ENCODE peak calls at places on chromosomes 11 and 22, in eight cellular contexts. H, T, O, E, B, G, P and Z are unnamed samples.

GRCh38 chr11:1932681-1933080 is 13.2 kb downstream of the TNNT3 start:
- DNase-seq in H (no peak), T (no peak), O (no peak), E (no peak), B (no peak), G (no peak), P (no peak), Z (no peak)

GRCh38 chr11:33708970-33709369 is 8.3 kb upstream of the C11orf91 start:
- DNase-seq in H (no peak), T (no peak), O (peak), E (no peak), B (no peak), G (no peak), P (no peak), Z (no peak)

GRCh38 chr11:134045799-134046635 is 22.9 kb upstream of the JAM3 start:
- DNase-seq in H (no peak), T (no peak), O (no peak), E (no peak), B (no peak), G (no peak), P (no peak), Z (no peak)

GRCh38 chr11:18310800-18311340 is 11.1 kb downstream of the HPS5 start:
- DNase-seq in H (no peak), T (peak), O (no peak), E (peak), B (no peak), G (no peak), P (no peak), Z (no peak)

GRCh38 chr22:32589007-32589406 is 114.4 kb downstream of the FBXO7 start:
- DNase-seq in H (no peak), T (peak), O (peak), E (no peak), B (no peak), G (no peak), P (peak), Z (no peak)

GRCh38 chr11:134504146-134504905 is 92.3 kb upstream of the B3GAT1 start:
- DNase-seq in H (peak), T (no peak), O (no peak), E (no peak), B (no peak), G (no peak), P (no peak), Z (no peak)

GRCh38 chr11:26227311-26227710 is 104.6 kb upstream of the ANO3 start:
- DNase-seq in H (peak), T (no peak), O (peak), E (no peak), B (peak), G (no peak), P (no peak), Z (peak)

GRCh38 chr11:18768472-18768901 is 23.1 kb downstream of the PTPN5 start:
- DNase-seq in H (no peak), T (no peak), O (no peak), E (no peak), B (no peak), G (no peak), P (no peak), Z (no peak)

GRCh38 chr11:44861829-44862545 is 88.7 kb downstream of the TP53I11 start:
- DNase-seq in H (peak), T (peak), O (peak), E (peak), B (peak), G (no peak), P (peak), Z (peak)

GRCh38 chr11:26231252-26231661 is 100.7 kb upstream of the ANO3 start:
- DNase-seq in H (peak), T (no peak), O (peak), E (no peak), B (peak), G (no peak), P (no peak), Z (no peak)

GRCh38 chr11:33376331-33377099 is 119.3 kb downstream of the HIPK3 start:
- DNase-seq in H (no peak), T (no peak), O (no peak), E (no peak), B (no peak), G (peak), P (no peak), Z (peak)

GRCh38 chr11:76803811-76804600 is 20.9 kb downstream of the TSKU start:
- DNase-seq in H (no peak), T (no peak), O (peak), E (no peak), B (peak), G (no peak), P (no peak), Z (no peak)

GRCh38 chr11:34537636-34538035 is 24.0 kb upstream of the ELF5 start:
- DNase-seq in H (no peak), T (no peak), O (no peak), E (no peak), B (no peak), G (no peak), P (no peak), Z (no peak)

GRCh38 chr11:94557391-94557790 is 9.8 kb upstream of the PIWIL4 start:
- DNase-seq in H (no peak), T (no peak), O (peak), E (no peak), B (no peak), G (no peak), P (no peak), Z (no peak)

GRCh38 chr11:72676874-72677341 is 2.7 kb upstream of the PDE2A start:
- DNase-seq in H (peak), T (peak), O (peak), E (peak), B (peak), G (peak), P (peak), Z (no peak)

GRCh38 chr22:26568207-26568706 is 21.7 kb downstream of the TPST2 start:
- DNase-seq in H (peak), T (no peak), O (peak), E (no peak), B (no peak), G (no peak), P (no peak), Z (no peak)

GRCh38 chr11:94597896-94598295 is 30.7 kb downstream of the PIWIL4 start:
- DNase-seq in H (no peak), T (peak), O (peak), E (no peak), B (peak), G (no peak), P (no peak), Z (no peak)

GRCh38 chr11:65493367-65494176 is 5.3 kb upstream of the MALAT1 start:
- DNase-seq in H (peak), T (peak), O (peak), E (peak), B (peak), G (no peak), P (peak), Z (no peak)
- TF ChIP-seq POLR2A in H (peak), T (peak), O (peak), E (no peak), B (no peak), G (no peak), P (peak), Z (peak)

GRCh38 chr11:112826788-112827187 is 134.4 kb upstream of the NCAM1 start:
- DNase-seq in H (no peak), T (no peak), O (no peak), E (no peak), B (no peak), G (no peak), P (no peak), Z (no peak)

GRCh38 chr11:112826026-112826425 is 135.2 kb upstream of the NCAM1 start:
- DNase-seq in H (no peak), T (no peak), O (no peak), E (no peak), B (no peak), G (no peak), P (no peak), Z (no peak)

GRCh38 chr11:112828433-112828832 is 132.8 kb upstream of the NCAM1 start:
- DNase-seq in H (no peak), T (no peak), O (no peak), E (no peak), B (no peak), G (no peak), P (no peak), Z (no peak)

GRCh38 chr11:112817376-112817775 is 143.8 kb upstream of the NCAM1 start:
- DNase-seq in H (no peak), T (no peak), O (no peak), E (no peak), B (no peak), G (no peak), P (no peak), Z (no peak)

DNA sequence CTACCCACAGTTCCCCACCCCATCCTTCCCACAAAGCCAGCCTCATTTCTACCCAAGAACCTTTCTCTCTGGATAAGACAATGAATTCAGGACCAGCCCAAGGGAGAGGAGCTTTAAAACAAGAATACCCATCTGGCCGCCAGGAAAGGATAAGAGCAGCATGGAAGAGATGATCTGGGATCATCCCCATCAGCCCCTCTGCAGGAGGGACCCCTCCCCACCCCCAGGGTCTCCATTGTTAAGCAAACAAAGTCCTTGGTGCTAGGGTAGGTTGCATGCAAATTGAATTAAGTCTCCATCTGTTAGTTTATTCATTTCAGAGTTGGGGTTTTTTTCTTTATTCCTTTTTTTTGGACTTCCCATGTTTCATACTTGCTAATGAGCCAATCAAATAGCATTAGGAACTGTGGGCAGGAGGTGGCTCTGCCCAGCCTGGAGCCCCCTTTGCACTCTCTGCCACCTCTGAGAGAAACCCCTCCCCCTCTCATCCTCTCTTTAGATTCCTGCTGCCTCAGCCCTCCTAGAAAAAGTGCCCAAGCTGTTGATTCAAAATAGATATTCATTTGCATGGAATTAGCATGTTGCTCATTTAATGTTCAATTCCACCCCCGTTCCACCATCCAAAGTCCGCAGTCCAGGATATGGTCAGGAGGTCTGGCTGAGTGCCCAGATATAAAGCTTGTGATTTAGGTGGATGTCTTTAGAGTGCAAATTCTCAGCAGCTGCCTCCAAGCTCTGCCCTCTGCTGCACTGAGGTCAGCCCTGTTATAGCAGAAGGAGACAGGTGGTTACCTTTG is 138.5 kb upstream of the NCAM1 start:
- DNase-seq in H (no peak), T (no peak), O (no peak), E (no peak), B (no peak), G (peak), P (no peak), Z (no peak)
- TF ChIP-seq POLR2A in H (no peak), T (no peak), O (no peak), E (no peak), B (no peak), G (no peak), P (no peak), Z (no peak)

GRCh38 chr11:60754887-60755286 is 1.8 kb upstream of the MS4A15 start:
- DNase-seq in H (no peak), T (no peak), O (no peak), E (no peak), B (no peak), G (no peak), P (no peak), Z (no peak)
- TF ChIP-seq POLR2A in H (no peak), T (no peak), O (no peak), E (no peak), B (no peak), G (no peak), P (no peak), Z (no peak)

GRCh38 chr11:64284048-64284961 is at the start of gene BAD:
- DNase-seq in H (peak), T (peak), O (peak), E (peak), B (peak), G (peak), P (peak), Z (peak)
- TF ChIP-seq POLR2A in H (peak), T (peak), O (peak), E (no peak), B (peak), G (peak), P (peak), Z (peak)

GRCh38 chr11:66727282-66727882 is 1.6 kb downstream of the SPTBN2 start:
- DNase-seq in H (peak), T (peak), O (peak), E (peak), B (peak), G (peak), P (no peak), Z (no peak)
- TF ChIP-seq POLR2A in H (no peak), T (peak), O (no peak), E (no peak), B (peak), G (peak), P (no peak), Z (no peak)

DNA sequence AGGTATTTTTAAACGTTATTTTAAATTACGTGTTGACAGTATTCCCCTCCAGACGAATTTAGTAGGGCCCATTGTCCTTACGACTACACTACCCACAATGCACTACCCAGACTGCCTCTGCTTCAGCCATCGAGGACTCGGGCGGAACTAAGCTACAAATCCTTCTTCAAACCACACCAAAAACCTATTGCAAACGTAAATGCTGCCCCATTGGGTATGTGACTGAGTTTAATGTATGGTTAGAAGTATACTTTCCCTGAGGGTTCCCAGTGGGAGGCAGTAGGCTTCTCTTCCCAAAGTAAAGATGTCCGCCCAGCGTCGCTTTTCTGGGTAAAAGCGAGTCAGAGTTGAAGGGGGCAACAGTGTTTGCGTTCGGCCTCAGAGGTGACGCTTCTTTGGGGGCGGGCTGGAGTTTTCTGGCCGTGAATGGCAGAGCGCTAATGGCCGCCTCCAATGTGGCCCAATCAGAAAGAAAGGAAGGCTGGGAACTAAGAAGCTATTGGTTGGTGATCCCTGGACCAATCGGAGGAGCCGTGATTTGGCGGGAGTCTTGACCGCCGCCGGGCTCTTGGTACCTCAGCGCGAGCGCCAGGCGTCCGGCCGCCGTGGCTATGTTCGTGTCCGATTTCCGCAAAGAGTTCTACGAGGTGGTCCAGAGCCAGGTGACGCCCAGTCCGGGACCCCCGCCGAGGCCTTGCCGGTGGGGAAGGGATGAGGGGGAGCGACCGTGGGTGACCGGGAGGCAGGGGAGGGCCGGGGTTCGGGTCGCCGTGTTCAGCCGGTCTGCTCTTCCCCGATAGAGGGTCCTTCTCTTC is at the start of gene CDC45:
- DNase-seq in H (peak), T (peak), O (peak), E (peak), B (peak), G (peak), P (peak), Z (peak)
- TF ChIP-seq POLR2A in H (no peak), T (no peak), O (peak), E (no peak), B (no peak), G (peak), P (no peak), Z (no peak)

GRCh38 chr11:112023104-112023503 is 2.1 kb upstream of the DLAT start:
- DNase-seq in H (no peak), T (no peak), O (no peak), E (no peak), B (peak), G (no peak), P (no peak), Z (no peak)

GRCh38 chr11:112029460-112029859 is 4.3 kb downstream of the DLAT start:
- DNase-seq in H (no peak), T (no peak), O (no peak), E (no peak), B (no peak), G (no peak), P (no peak), Z (no peak)

GRCh38 chr11:112024178-112024777 is 930 bp upstream of the DLAT start:
- DNase-seq in H (no peak), T (no peak), O (no peak), E (no peak), B (no peak), G (no peak), P (no peak), Z (no peak)

GRCh38 chr11:112025682-112026081 is 474 bp downstream of the DLAT start:
- DNase-seq in H (peak), T (no peak), O (peak), E (no peak), B (peak), G (no peak), P (no peak), Z (no peak)

DNA sequence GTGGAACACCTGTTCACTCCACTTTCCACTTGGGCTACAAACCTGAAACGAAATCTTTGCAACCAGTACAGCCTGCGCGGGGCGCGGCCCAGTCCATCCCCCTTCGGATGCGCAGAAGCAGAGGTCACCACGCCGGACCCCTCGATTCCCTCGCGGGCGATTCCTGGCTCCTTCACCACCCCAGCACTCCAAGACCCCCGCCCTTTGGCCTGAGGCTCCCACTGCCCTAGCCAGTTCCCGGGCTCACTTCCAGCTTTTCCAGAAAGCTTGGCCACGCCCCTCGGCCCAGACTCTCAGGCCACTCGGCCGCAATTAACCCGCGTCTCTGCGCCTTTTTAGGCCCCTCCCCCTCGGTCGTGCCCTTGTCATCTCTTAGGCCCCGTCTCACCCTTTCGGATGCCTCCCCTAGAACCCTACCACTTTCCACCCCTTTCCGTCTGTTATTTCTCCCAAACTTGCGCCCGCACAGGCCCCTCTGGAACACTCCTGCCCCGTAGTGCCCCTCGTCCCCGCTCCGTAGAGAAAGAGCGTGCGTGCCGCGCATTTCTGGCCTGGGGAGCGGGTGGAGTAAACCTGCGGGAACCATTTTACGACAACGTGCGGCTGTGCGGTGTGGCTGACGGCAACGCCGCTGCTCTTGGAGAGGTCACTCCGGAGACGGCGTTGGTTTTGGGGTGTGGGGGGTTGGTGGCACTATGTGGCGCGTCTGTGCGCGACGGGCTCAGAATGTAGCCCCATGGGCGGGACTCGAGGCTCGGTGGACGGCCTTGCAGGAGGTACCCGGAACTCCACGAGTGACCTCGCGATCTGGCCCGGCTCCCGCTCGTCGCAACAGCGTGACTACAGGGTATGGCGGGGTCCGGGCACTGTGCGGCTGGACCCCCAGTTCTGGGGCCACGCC is at the start of gene DLAT:
- DNase-seq in H (peak), T (peak), O (peak), E (peak), B (peak), G (peak), P (peak), Z (peak)
- TF ChIP-seq POLR2A in H (peak), T (peak), O (peak), E (peak), B (peak), G (peak), P (no peak), Z (peak)

DNA sequence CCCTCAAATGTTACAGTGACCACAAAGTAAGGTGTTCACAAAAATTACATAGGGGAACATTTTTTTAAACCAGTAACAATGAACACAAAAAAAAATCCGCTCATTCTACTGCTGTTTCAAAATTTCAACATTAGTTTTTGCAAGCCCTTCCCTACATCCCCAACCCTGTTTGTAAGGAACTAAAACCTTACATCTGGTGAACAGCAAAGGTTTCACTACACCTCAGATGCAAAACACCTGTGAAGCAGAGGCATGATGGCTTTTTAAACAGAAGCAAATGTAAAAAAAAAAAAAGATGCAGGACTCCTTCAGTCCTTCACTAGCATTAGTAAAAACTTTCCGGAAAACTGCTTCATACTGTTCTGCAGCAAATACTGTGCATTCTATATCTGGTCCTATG is 50.0 kb upstream of the API5 start:
- DNase-seq in H (no peak), T (no peak), O (no peak), E (no peak), B (no peak), G (no peak), P (no peak), Z (no peak)
- TF ChIP-seq POLR2A in H (no peak), T (no peak), O (no peak), E (no peak), B (no peak), G (no peak), P (no peak), Z (no peak)

GRCh38 chr22:41600976-41601375 is 11.3 kb upstream of the PMM1 start:
- DNase-seq in H (no peak), T (no peak), O (no peak), E (no peak), B (no peak), G (no peak), P (no peak), Z (no peak)
- TF ChIP-seq POLR2A in H (no peak), T (no peak), O (no peak), E (no peak), B (no peak), G (no peak), P (no peak), Z (no peak)